ENCODE peak calls at places on chromosomes 16 and 17, in ten cellular contexts. D is stimulated activated CD8-positive, alpha-beta memory T cell treated with anti-CD3 and anti-CD28 coated beads, Interleukin-7, amount 100 ng/mL, for 4 hours; R is EL; Z is CD8-positive, alpha-beta memory T cell; F is renal cortical epithelial cell; O is kidney; K is HT1080; E is stimulated activated naive CD4-positive, alpha-beta T cell; S is germinal center; N is T-helper 1 cell. A is an unnamed sample.

GRCh38 chr17:12256380-12256995 is 235.8 kb downstream of the MAP2K4 start:
- DNase-seq in D (no peak), R (peak; percentile 54), Z (no peak), F (peak; percentile 39), O (no peak), K (peak; percentile 17), E (no peak), S (peak; percentile 41), N (no peak), A (no peak)

GRCh38 chr16:77375396-77375795 is 59.4 kb downstream of the ADAMTS18 start:
- DNase-seq in D (no peak), R (no peak), Z (no peak), F (no peak), O (no peak), K (no peak), E (no peak), S (no peak), N (no peak), A (no peak)

GRCh38 chr17:70848785-70849184 is 679.5 kb downstream of the KCNJ2 start:
- DNase-seq in D (no peak), R (peak; percentile 75), Z (no peak), F (peak; percentile 21), O (no peak), K (peak; percentile 47), E (no peak), S (no peak), N (no peak), A (no peak)

GRCh38 chr17:61063528-61063927 is 336.1 kb upstream of the TBX2 start:
- DNase-seq in D (no peak), R (no peak), Z (no peak), F (no peak), O (no peak), K (no peak), E (no peak), S (no peak), N (no peak), A (no peak)

GRCh38 chr17:82956726-82957468 is 117.1 kb upstream of the ZNF750 start:
- DNase-seq in D (no peak), R (no peak), Z (peak; percentile 42), F (no peak), O (peak; percentile 70), K (no peak), E (no peak), S (no peak), N (no peak), A (no peak)

GRCh38 chr16:8554881-8555280 is 35.4 kb downstream of the TMEM114 start:
- DNase-seq in D (no peak), R (no peak), Z (no peak), F (no peak), O (no peak), K (no peak), E (no peak), S (no peak), N (no peak), A (no peak)

GRCh38 chr17:9292563-9292941 is 271.2 kb downstream of the NTN1 start:
- DNase-seq in D (no peak), R (no peak), Z (no peak), F (no peak), O (no peak), K (no peak), E (no peak), S (no peak), N (no peak), A (no peak)

GRCh38 chr16:29995911-29996772 is at the start of gene INO80E:
- DNase-seq in D (peak; percentile 98), R (peak; percentile 95), Z (peak; percentile 99), F (peak; percentile 85), O (peak; percentile 100), K (peak; percentile 92), E (peak; percentile 95), S (peak; percentile 98), N (peak; percentile 97), A (peak; percentile 99)

GRCh38 chr17:40097931-40098845 is 2.2 kb downstream of the NR1D1 start:
- DNase-seq in D (no peak), R (peak; percentile 43), Z (no peak), F (peak; percentile 91), O (peak; percentile 96), K (peak; percentile 61), E (no peak), S (no peak), N (no peak), A (no peak)

GRCh38 chr16:87278191-87279093 is 38.8 kb downstream of the C16orf95 start:
- DNase-seq in D (no peak), R (peak; percentile 66), Z (no peak), F (peak; percentile 40), O (peak; percentile 90), K (peak; percentile 70), E (no peak), S (peak; percentile 64), N (no peak), A (peak; percentile 25)

GRCh38 chr17:81429813-81430510 is 34.7 kb downstream of the BAHCC1 start:
- DNase-seq in D (no peak), R (peak; percentile 16), Z (no peak), F (no peak), O (no peak), K (no peak), E (no peak), S (no peak), N (no peak), A (no peak)

GRCh38 chr16:14427371-14427948 is 202.6 kb downstream of the PARN start:
- DNase-seq in D (no peak), R (no peak), Z (no peak), F (peak; percentile 16), O (no peak), K (peak; percentile 72), E (no peak), S (no peak), N (no peak), A (no peak)

GRCh38 chr16:71840052-71840451 is 5.7 kb upstream of the ATXN1L start:
- DNase-seq in D (no peak), R (peak; percentile 36), Z (no peak), F (peak; percentile 60), O (no peak), K (no peak), E (no peak), S (no peak), N (no peak), A (no peak)

GRCh38 chr17:4967539-4968165 is at the start of gene SPAG7:
- DNase-seq in D (peak; percentile 86), R (peak; percentile 96), Z (peak; percentile 95), F (peak; percentile 87), O (peak; percentile 98), K (peak; percentile 96), E (peak; percentile 98), S (peak; percentile 97), N (peak; percentile 86), A (peak; percentile 96)

GRCh38 chr17:7982666-7983065 is 19.7 kb upstream of the GUCY2D start:
- DNase-seq in D (no peak), R (peak; percentile 55), Z (no peak), F (no peak), O (no peak), K (peak; percentile 41), E (no peak), S (no peak), N (no peak), A (no peak)

GRCh38 chr17:14525551-14526455 is 224.9 kb downstream of the HS3ST3B1 start:
- DNase-seq in D (no peak), R (no peak), Z (no peak), F (no peak), O (no peak), K (peak; percentile 25), E (no peak), S (no peak), N (no peak), A (no peak)

GRCh38 chr17:28828294-28829040 is 14.1 kb downstream of the FAM222B start:
- DNase-seq in D (no peak), R (peak; percentile 65), Z (no peak), F (no peak), O (peak; percentile 26), K (no peak), E (no peak), S (no peak), N (no peak), A (no peak)

GRCh38 chr17:40341808-40342574 is 22.5 kb downstream of the GJD3 start:
- DNase-seq in D (no peak), R (peak; percentile 72), Z (peak; percentile 59), F (no peak), O (peak; percentile 96), K (no peak), E (no peak), S (peak; percentile 47), N (no peak), A (no peak)

GRCh38 chr17:74550602-74551001 is 4.7 kb upstream of the CD300C start:
- DNase-seq in D (no peak), R (no peak), Z (no peak), F (no peak), O (no peak), K (no peak), E (no peak), S (no peak), N (no peak), A (no peak)

GRCh38 chr16:73560497-73560896 is 512.6 kb upstream of the ZFHX3 start:
- DNase-seq in D (no peak), R (no peak), Z (no peak), F (no peak), O (no peak), K (no peak), E (no peak), S (no peak), N (no peak), A (no peak)

A was measured in stimulated activated naive B cell treated with anti-CD40 and anti-IgM and Interleukin-4, amounts not matched to agents 10 μg/mL and 1 μg/mL and 100 μg/mL, for 72 hours.